ENCODE peak calls at places on chromosomes 4 and X, in seven cellular contexts. U, P, F, B, J, I and Z are unnamed samples.

GRCh38 chr4:38177792-38178665 is 217.8 kb downstream of the PTTG2 start:
- DNase-seq in U (peak), P (no peak), F (no peak), B (no peak), J (peak), I (no peak), Z (no peak)

GRCh38 chr4:176043838-176044588 is 21.6 kb upstream of the WDR17 start:
- DNase-seq in U (no peak), P (no peak), F (no peak), B (no peak), J (no peak), I (no peak), Z (no peak)

GRCh38 chrX:107714196-107714811 is 61.3 kb downstream of the TSC22D3 start:
- DNase-seq in U (peak), P (no peak), F (no peak), B (no peak), J (no peak), I (no peak), Z (no peak)

GRCh38 chrX:10769696-10770619 is 149.6 kb upstream of the MID1 start:
- DNase-seq in U (no peak), P (peak), F (no peak), B (no peak), J (no peak), I (no peak), Z (no peak)

GRCh38 chr4:145098675-145099037 is 545 bp downstream of the ABCE1 start:
- DNase-seq in U (no peak), P (no peak), F (no peak), B (no peak), J (no peak), I (peak), Z (peak)

GRCh38 chrX:136879001-136879667 is 1.4 kb downstream of the RBMX start:
- DNase-seq in U (no peak), P (no peak), F (no peak), B (no peak), J (no peak), I (no peak), Z (no peak)

GRCh38 chr4:8028368-8028767 is 88.7 kb upstream of the AFAP1 start:
- DNase-seq in U (no peak), P (no peak), F (no peak), B (no peak), J (no peak), I (no peak), Z (no peak)

GRCh38 chr4:88533937-88534750 is 10.6 kb upstream of the PYURF start:
- DNase-seq in U (no peak), P (peak), F (no peak), B (no peak), J (no peak), I (no peak), Z (no peak)

GRCh38 chrX:97563531-97564133 is 679.9 kb downstream of the RPA4 start:
- DNase-seq in U (peak), P (no peak), F (no peak), B (no peak), J (peak), I (no peak), Z (peak)

GRCh38 chr4:136012250-136012649 is 1520.0 kb downstream of the PCDH18 start:
- DNase-seq in U (no peak), P (peak), F (no peak), B (no peak), J (no peak), I (no peak), Z (no peak)

GRCh38 chrX:142156567-142156966 is 48.5 kb downstream of the MAGEC2 start:
- DNase-seq in U (no peak), P (peak), F (no peak), B (peak), J (no peak), I (no peak), Z (no peak)

GRCh38 chr4:120749445-120750151 is 172.9 kb downstream of the PRDM5 start:
- DNase-seq in U (no peak), P (no peak), F (no peak), B (no peak), J (peak), I (no peak), Z (no peak)

GRCh38 chr4:42460043-42460442 is 62.8 kb downstream of the SHISA3 start:
- DNase-seq in U (no peak), P (no peak), F (no peak), B (no peak), J (peak), I (no peak), Z (peak)

GRCh38 chr4:11773798-11774197 is 345.1 kb upstream of the HS3ST1 start:
- DNase-seq in U (no peak), P (no peak), F (no peak), B (no peak), J (no peak), I (no peak), Z (no peak)

GRCh38 chrX:351736-352135 is 33.1 kb upstream of the GTPBP6 start:
- DNase-seq in U (peak), P (no peak), F (no peak), B (peak), J (no peak), I (no peak), Z (no peak)

GRCh38 chr4:152342293-152342692 is 193.6 kb downstream of the FBXW7 start:
- DNase-seq in U (no peak), P (no peak), F (no peak), B (no peak), J (no peak), I (no peak), Z (peak)

GRCh38 chrX:124518888-124519287 is 172.5 kb downstream of the SH2D1A start:
- DNase-seq in U (no peak), P (no peak), F (no peak), B (no peak), J (no peak), I (no peak), Z (no peak)

GRCh38 chrX:17812763-17813162 is 48.3 kb downstream of the RAI2 start:
- DNase-seq in U (no peak), P (peak), F (no peak), B (no peak), J (no peak), I (no peak), Z (no peak)

GRCh38 chr4:96407651-96408342 is 567.9 kb downstream of the PDHA2 start:
- DNase-seq in U (no peak), P (no peak), F (no peak), B (no peak), J (no peak), I (no peak), Z (no peak)

GRCh38 chr4:110270492-110271197 is 72.2 kb upstream of the ELOVL6 start:
- DNase-seq in U (no peak), P (no peak), F (no peak), B (no peak), J (no peak), I (no peak), Z (no peak)

GRCh38 chr4:120692964-120693363 is 229.6 kb downstream of the PRDM5 start:
- DNase-seq in U (no peak), P (no peak), F (no peak), B (no peak), J (no peak), I (peak), Z (peak)

GRCh38 chrX:39196192-39197102 is 395.2 kb downstream of the MID1IP1 start:
- DNase-seq in U (no peak), P (peak), F (no peak), B (no peak), J (peak), I (no peak), Z (no peak)

GRCh38 chr4:107734120-107734519 is 14.1 kb upstream of the PAPSS1 start:
- DNase-seq in U (no peak), P (peak), F (no peak), B (peak), J (no peak), I (no peak), Z (no peak)

GRCh38 chr4:173857828-173858227 is 327.8 kb upstream of the HAND2 start:
- DNase-seq in U (no peak), P (no peak), F (no peak), B (no peak), J (no peak), I (no peak), Z (no peak)

GRCh38 chr4:159016527-159017137 is 86.2 kb upstream of the RAPGEF2 start:
- DNase-seq in U (no peak), P (peak), F (no peak), B (peak), J (no peak), I (no peak), Z (peak)

GRCh38 chrX:118360429-118361125 is 14.7 kb downstream of the WDR44 start:
- DNase-seq in U (no peak), P (peak), F (no peak), B (no peak), J (no peak), I (no peak), Z (no peak)

GRCh38 chrX:35098419-35098818 is 155.8 kb downstream of the FAM47B start:
- DNase-seq in U (no peak), P (no peak), F (no peak), B (no peak), J (no peak), I (no peak), Z (no peak)

GRCh38 chrX:45850197-45850774 is 649.6 kb upstream of the DIPK2B start:
- DNase-seq in U (no peak), P (peak), F (no peak), B (no peak), J (no peak), I (no peak), Z (no peak)

GRCh38 chr4:54318904-54319303 is 89.8 kb downstream of the PDGFRA start:
- DNase-seq in U (no peak), P (peak), F (no peak), B (no peak), J (no peak), I (peak), Z (peak)

GRCh38 chr4:74267998-74268606 is 40.2 kb upstream of the EPGN start:
- DNase-seq in U (no peak), P (no peak), F (no peak), B (no peak), J (no peak), I (no peak), Z (no peak)

GRCh38 chr4:2638730-2639129 is 102.3 kb downstream of the FAM193A start:
- DNase-seq in U (no peak), P (no peak), F (no peak), B (no peak), J (no peak), I (no peak), Z (no peak)

GRCh38 chrX:130167040-130167439 is 1.4 kb upstream of the AIFM1 start:
- DNase-seq in U (no peak), P (no peak), F (no peak), B (no peak), J (no peak), I (no peak), Z (no peak)

GRCh38 chr4:56611501-56611900 is 69.6 kb downstream of the HOPX start:
- DNase-seq in U (no peak), P (no peak), F (no peak), B (no peak), J (no peak), I (no peak), Z (no peak)

GRCh38 chr4:27008693-27009092 is 148.1 kb downstream of the STIM2 start:
- DNase-seq in U (no peak), P (no peak), F (no peak), B (no peak), J (no peak), I (no peak), Z (no peak)

GRCh38 chr4:110501826-110502225 is 25.9 kb downstream of the ENPEP start:
- DNase-seq in U (no peak), P (no peak), F (no peak), B (no peak), J (no peak), I (no peak), Z (no peak)

GRCh38 chr4:124710911-124711310 is 1.6 kb downstream of the ANKRD50 start:
- DNase-seq in U (no peak), P (no peak), F (no peak), B (no peak), J (peak), I (no peak), Z (no peak)

GRCh38 chrX:1391370-1391706 is 575 bp downstream of the SLC25A6 start:
- DNase-seq in U (no peak), P (peak), F (peak), B (peak), J (no peak), I (no peak), Z (peak)

GRCh38 chrX:1391707-1392375 is at the start of gene SLC25A6:
- DNase-seq in U (peak), P (peak), F (peak), B (peak), J (peak), I (peak), Z (peak)

GRCh38 chrX:1390621-1391369 is 1.1 kb downstream of the SLC25A6 start:
- DNase-seq in U (peak), P (no peak), F (peak), B (no peak), J (peak), I (no peak), Z (no peak)

GRCh38 chrX:1393871-1394615 is 2.1 kb upstream of the SLC25A6 start:
- DNase-seq in U (peak), P (no peak), F (no peak), B (no peak), J (peak), I (no peak), Z (no peak)

GRCh38 chrX:1392376-1393130 is 640 bp upstream of the SLC25A6 start:
- DNase-seq in U (no peak), P (peak), F (peak), B (no peak), J (peak), I (no peak), Z (no peak)
- TF ChIP-seq POLR2AphosphoS5 in U (no peak), P (peak), F (peak), B (no peak), J (peak), I (no peak), Z (peak)

GRCh38 chrX:131779313-131779712 is 235.4 kb downstream of the OR13H1 start:
- DNase-seq in U (no peak), P (no peak), F (no peak), B (no peak), J (no peak), I (no peak), Z (no peak)

GRCh38 chrX:131783555-131784338 is 239.4 kb upstream of the STK26 start:
- DNase-seq in U (no peak), P (no peak), F (no peak), B (no peak), J (peak), I (peak), Z (no peak)

GRCh38 chrX:131778269-131779218 is 234.7 kb downstream of the OR13H1 start:
- DNase-seq in U (no peak), P (no peak), F (no peak), B (no peak), J (peak), I (no peak), Z (no peak)
- TF ChIP-seq POLR2AphosphoS5 in U (no peak), P (no peak), F (no peak), B (no peak), J (no peak), I (peak), Z (no peak)

DNA sequence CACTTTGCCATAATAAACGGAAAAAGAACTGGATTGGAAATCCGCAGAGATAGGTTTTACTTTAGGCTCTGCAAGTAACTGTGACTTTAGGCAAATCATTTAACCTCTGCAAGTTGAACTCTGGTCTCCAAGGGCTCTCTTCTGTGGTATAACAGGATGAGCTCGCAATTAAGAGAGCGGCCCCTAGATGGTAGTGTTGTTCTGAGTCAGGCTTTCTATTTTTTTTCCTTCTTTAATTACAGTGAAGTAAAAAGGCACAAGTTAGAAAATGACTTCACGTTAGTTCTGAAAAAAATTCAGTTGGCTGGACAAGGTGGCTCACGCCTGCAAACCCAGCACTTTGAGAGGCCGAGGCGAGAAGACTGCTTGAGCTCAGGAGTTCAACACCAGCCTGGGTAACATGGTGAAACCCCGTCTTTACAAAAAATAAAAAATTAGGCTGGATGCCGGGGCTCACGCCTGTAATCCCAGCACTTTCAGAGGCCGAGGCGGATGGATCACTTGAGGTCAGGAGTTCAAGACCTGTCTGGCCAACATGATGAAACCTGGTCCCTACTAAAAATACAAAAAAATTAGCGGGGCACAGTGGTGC is 18.0 kb downstream of the RPS3A start:
- DNase-seq in U (no peak), P (peak), F (no peak), B (peak), J (peak), I (peak), Z (peak)
- TF ChIP-seq POLR2AphosphoS5 in U (no peak), P (no peak), F (no peak), B (no peak), J (no peak), I (no peak), Z (no peak)

DNA sequence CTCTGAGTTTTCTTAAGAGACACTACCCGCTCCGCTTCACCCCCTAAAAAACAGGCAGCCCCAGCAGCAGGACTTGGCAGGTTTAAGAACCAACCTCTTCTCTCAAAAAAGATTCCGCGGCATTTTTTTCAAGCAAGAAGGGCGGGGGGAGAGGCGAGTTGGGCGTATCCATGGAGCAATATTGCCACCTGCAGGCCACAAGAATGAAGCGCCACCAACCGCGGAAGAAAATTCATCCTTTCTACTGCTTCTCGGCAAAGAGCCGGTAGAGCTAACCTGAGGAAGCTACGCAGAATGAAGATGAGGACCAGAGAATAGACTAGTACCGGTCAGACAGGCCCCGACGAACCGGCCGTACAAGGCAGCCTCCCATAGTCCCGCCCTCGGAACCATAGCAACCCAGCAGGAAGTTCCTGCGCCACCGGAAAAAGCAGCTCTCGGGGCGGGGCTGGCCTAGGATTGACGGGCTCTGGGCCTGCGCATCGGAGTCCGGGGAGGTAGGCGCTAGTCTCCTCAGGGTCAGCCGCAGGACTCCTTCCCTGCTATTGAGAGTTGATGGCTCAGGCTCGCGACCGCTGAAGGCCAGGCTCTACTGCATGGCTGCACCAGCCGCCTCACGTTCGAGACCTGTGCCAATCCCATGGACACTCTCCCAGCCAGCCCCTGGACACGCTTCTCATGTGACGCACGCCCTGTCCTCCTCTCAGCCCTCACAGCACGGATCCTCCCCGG is 76.9 kb downstream of the MAGED4 start:
- DNase-seq in U (peak), P (peak), F (peak), B (peak), J (peak), I (peak), Z (peak)
- TF ChIP-seq POLR2AphosphoS5 in U (peak), P (peak), F (peak), B (peak), J (peak), I (peak), Z (peak)

GRCh38 chrX:102765794-102766193 is 45.3 kb downstream of the GPRASP3 start:
- DNase-seq in U (no peak), P (no peak), F (no peak), B (no peak), J (no peak), I (no peak), Z (no peak)
- TF ChIP-seq POLR2AphosphoS5 in U (no peak), P (no peak), F (no peak), B (no peak), J (no peak), I (no peak), Z (no peak)

GRCh38 chr4:124275-125081 is at the start of gene ZNF718:
- DNase-seq in U (peak), P (peak), F (peak), B (peak), J (peak), I (peak), Z (no peak)
- TF ChIP-seq POLR2AphosphoS5 in U (peak), P (peak), F (peak), B (peak), J (peak), I (peak), Z (no peak)

GRCh38 chr4:140019619-140020367 is 134.2 kb downstream of the MAML3 start:
- DNase-seq in U (no peak), P (no peak), F (no peak), B (no peak), J (no peak), I (no peak), Z (peak)
- TF ChIP-seq POLR2AphosphoS5 in U (no peak), P (no peak), F (no peak), B (no peak), J (peak), I (no peak), Z (no peak)

GRCh38 chr4:138851626-138852443 is 163.7 kb upstream of the NOCT start:
- DNase-seq in U (no peak), P (peak), F (no peak), B (no peak), J (no peak), I (no peak), Z (no peak)
- TF ChIP-seq POLR2AphosphoS5 in U (no peak), P (no peak), F (no peak), B (no peak), J (no peak), I (no peak), Z (no peak)